ENCODE peak calls at places on chromosomes 4 and X, in four cellular contexts. M is HepG2, Z is IMR-90, I is HCT116. D is an unnamed sample.

GRCh38 chr4:101337688-101338087 is 9.6 kb downstream of the PPP3CA start:
- DNase-seq in I (no peak), M (no peak), Z (peak; percentile 77), D (no peak)

GRCh38 chrX:150693782-150694574 is 782 bp downstream of the MTMR1 start:
- DNase-seq in M (peak; percentile 30), I (peak; percentile 8), Z (peak; percentile 79), D (peak; percentile 93)

GRCh38 chr4:108978066-108978465 is 215.2 kb upstream of the ETNPPL start:
- DNase-seq in Z (no peak), I (no peak), M (no peak), D (no peak)

GRCh38 chrX:103585421-103586313 is at the start of gene TCEAL4:
- DNase-seq in M (no peak), I (no peak), Z (no peak), D (peak; percentile 56)

GRCh38 chrX:138710866-138711331 is 618 bp downstream of the FGF13 start:
- DNase-seq in M (no peak), Z (no peak), I (no peak), D (no peak)

GRCh38 chr4:133385161-133385954 is 236.3 kb downstream of the PCDH10 start:
- DNase-seq in M (no peak), I (no peak), Z (no peak), D (no peak)

GRCh38 chr4:155207534-155208257 is 740 bp upstream of the NPY2R start:
- DNase-seq in M (no peak), Z (no peak), I (no peak), D (no peak)

GRCh38 chrX:19560611-19561010 is 45.3 kb upstream of the MAP3K15 start:
- DNase-seq in Z (peak; percentile 8), I (no peak), M (no peak), D (no peak)

GRCh38 chr4:148998719-148999118 is 556.5 kb upstream of the NR3C2 start:
- DNase-seq in I (peak; percentile 24), M (peak; percentile 4), Z (peak; percentile 17), D (peak; percentile 6)

GRCh38 chr4:40194602-40195161 is 2.1 kb upstream of the RHOH start:
- DNase-seq in Z (peak; percentile 45), I (no peak), M (peak; percentile 36), D (peak; percentile 77)

GRCh38 chrX:109943092-109943739 is 59.7 kb upstream of the TMEM164 start:
- DNase-seq in Z (no peak), M (no peak), I (no peak), D (no peak)

GRCh38 chr4:182189107-182189878 is 53.9 kb upstream of the TENM3 start:
- DNase-seq in M (no peak), Z (peak; percentile 94), I (no peak), D (no peak)

GRCh38 chr4:39706334-39706733 is 8.4 kb downstream of the UBE2K start:
- DNase-seq in Z (peak; percentile 89), I (peak; percentile 51), M (peak; percentile 58), D (no peak)

GRCh38 chrX:129617420-129617819 is 37.3 kb downstream of the APLN start:
- DNase-seq in Z (no peak), I (no peak), M (peak; percentile 3), D (no peak)

GRCh38 chr4:168634276-168634802 is 137.5 kb downstream of the PALLD start:
- DNase-seq in Z (peak; percentile 92), M (no peak), I (no peak), D (no peak)

GRCh38 chr4:7301846-7302630 is 109.7 kb downstream of the SORCS2 start:
- DNase-seq in M (no peak), Z (no peak), I (no peak), D (no peak)

GRCh38 chr4:188175288-188175687 is 36.0 kb downstream of the TRIML1 start:
- DNase-seq in M (no peak), Z (peak; percentile 28), I (no peak), D (no peak)

GRCh38 chr4:40910706-40911105 is 161.0 kb downstream of the NSUN7 start:
- DNase-seq in I (no peak), Z (peak; percentile 49), M (no peak), D (no peak)

GRCh38 chr4:158065603-158066002 is 107.2 kb downstream of the GASK1B start:
- DNase-seq in Z (no peak), I (no peak), M (no peak), D (no peak)

GRCh38 chrX:427812-428725 is 41.4 kb upstream of the PPP2R3B start:
- DNase-seq in Z (no peak), M (peak; percentile 19), I (no peak), D (no peak)

GRCh38 chr4:145937990-145938611 is 522 bp downstream of the ZNF827 start:
- DNase-seq in I (no peak), Z (peak; percentile 27), M (no peak), D (peak; percentile 31)

GRCh38 chr4:147736458-147736857 is 4.6 kb downstream of the ARHGAP10 start:
- DNase-seq in M (no peak), I (no peak), Z (peak; percentile 79), D (no peak)

GRCh38 chr4:185142563-185142910 is 529 bp upstream of the SLC25A4 start:
- DNase-seq in Z (no peak), M (peak; percentile 37), I (no peak), D (no peak)

GRCh38 chr4:185144601-185145240 is 1.7 kb downstream of the SLC25A4 start:
- DNase-seq in I (no peak), Z (no peak), M (peak; percentile 22), D (no peak)

GRCh38 chr4:185143596-185143969 is 517 bp downstream of the SLC25A4 start:
- DNase-seq in Z (peak; percentile 17), M (peak; percentile 22), I (no peak), D (no peak)

GRCh38 chr4:185141777-185142176 is 1.3 kb upstream of the SLC25A4 start:
- DNase-seq in Z (no peak), M (no peak), I (no peak), D (no peak)

DNA sequence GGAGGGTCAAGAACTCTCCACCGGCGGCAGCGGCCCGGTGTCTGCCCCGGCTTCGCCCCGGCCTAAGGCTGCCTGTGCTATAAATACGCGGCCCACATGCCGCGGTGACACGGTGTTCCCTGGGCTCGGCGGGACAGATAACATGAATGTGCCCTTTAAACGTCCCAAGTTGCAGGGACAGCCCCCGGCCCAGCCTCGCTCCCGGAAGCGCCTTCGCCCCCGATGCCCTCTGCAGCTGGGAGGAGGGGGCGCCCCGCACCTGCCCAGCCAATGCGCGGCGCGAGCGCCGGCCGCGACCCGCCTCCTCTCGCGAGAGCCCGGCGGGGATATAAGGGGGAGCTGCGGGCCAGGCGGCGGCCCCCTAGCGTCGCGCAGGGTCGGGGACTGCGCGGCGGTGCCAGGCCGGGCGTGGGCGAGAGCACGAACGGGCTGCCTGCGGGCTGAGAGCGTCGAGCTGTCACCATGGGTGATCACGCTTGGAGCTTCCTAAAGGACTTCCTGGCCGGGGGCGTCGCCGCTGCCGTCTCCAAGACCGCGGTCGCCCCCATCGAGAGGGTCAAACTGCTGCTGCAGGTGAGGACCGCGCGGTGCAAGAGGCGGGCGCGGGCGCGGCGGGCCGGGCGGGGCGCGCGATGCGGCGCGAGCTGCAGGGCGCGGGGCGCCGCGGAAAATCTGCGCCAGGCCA is at the start of gene SLC25A4:
- DNase-seq in M (peak; percentile 77), Z (peak; percentile 62), I (peak; percentile 28), D (no peak)
- TF ChIP-seq CTCF in M (peak; percentile 57), Z (peak; percentile 53), I (no peak), D (no peak)

DNA sequence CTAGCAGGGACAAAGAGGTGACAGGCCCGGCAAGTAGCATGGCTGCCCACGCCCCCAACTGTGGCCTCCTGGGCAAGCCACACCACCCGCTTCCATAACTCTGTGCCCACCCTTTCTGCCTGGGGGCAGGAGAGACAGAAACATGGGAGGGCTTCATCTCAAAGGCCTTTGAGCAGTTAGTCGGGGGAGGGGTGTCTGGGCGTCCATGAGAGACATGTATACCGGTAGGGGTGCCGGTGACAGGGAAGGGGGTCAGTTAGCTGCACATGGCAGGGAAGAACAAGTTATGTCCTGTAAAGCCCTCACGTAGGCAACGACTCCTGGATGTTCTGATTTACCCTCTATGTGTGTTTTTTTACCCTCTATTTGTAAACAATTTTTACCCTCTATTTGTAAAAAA is 9.3 kb downstream of the PDZD4 start:
- DNase-seq in M (no peak), I (no peak), Z (no peak), D (no peak)
- H2AFZ ChIP-seq in M (no peak overlapping the region), I (no peak overlapping the region), Z (no peak overlapping the region), D (no peak overlapping the region)

DNA sequence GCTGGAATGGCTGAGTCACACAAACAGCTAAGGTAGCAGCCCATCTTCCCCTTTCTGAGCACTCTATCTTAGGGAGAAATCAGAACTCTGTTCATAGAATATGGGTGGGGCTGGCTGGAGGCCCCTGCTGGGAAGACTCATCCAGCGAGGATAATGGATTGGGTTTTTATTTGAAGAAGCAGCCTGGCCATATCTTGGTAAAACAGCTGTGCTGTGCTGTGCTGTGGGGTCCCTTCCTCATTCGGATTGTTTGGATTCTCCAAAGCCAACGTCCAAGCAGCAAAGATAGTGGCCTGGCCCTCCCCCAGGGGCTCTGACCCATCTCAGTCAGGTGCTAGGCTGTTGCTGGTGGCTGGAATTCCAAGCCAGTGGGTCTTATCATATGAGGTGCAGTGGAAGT is 63.8 kb downstream of the ZNF718 start:
- DNase-seq in Z (no peak), I (no peak), M (no peak), D (no peak)
- H3K9me3 ChIP-seq in Z (peaks cover 30% of the 10 kb centered on the region), I (peaks cover 7% of the 10 kb centered on the region), M (peaks cover 85% of the 10 kb centered on the region), D (peaks cover 21% of the 10 kb centered on the region)

GRCh38 chr4:5928241-5928640 is 35.4 kb upstream of the CRMP1 start:
- DNase-seq in I (no peak), M (no peak), Z (no peak), D (no peak)

GRCh38 chr4:5927747-5928146 is 34.9 kb upstream of the CRMP1 start:
- DNase-seq in Z (no peak), M (no peak), I (no peak), D (no peak)

GRCh38 chr4:5927116-5927515 is 34.2 kb upstream of the CRMP1 start:
- DNase-seq in M (no peak), I (no peak), Z (no peak), D (no peak)

GRCh38 chr4:5925419-5926187 is 32.7 kb upstream of the CRMP1 start:
- DNase-seq in M (no peak), I (no peak), Z (no peak), D (no peak)

GRCh38 chr4:5926601-5927000 is 33.7 kb upstream of the CRMP1 start:
- DNase-seq in Z (no peak), M (no peak), I (no peak), D (no peak)
- TF ChIP-seq CTCF in Z (no peak), M (no peak), I (no peak), D (no peak)

GRCh38 chr4:107216379-107216778 is 180.3 kb upstream of the DKK2 start:
- DNase-seq in I (no peak), Z (no peak), M (no peak), D (no peak)
- H2AFZ ChIP-seq in I (no peak overlapping the region), Z (no peak overlapping the region), M (no peak overlapping the region), D (no peak overlapping the region)

GRCh38 chr4:8746523-8747466 is 124.8 kb downstream of the HMX1 start:
- DNase-seq in Z (no peak), I (no peak), M (no peak), D (no peak)

GRCh38 chr4:8745036-8745827 is 126.4 kb downstream of the HMX1 start:
- DNase-seq in M (no peak), Z (no peak), I (no peak), D (no peak)

GRCh38 chr4:8742546-8742945 is 129.1 kb downstream of the HMX1 start:
- DNase-seq in M (no peak), Z (no peak), I (no peak), D (no peak)

GRCh38 chr4:8745828-8746225 is 125.8 kb downstream of the HMX1 start:
- DNase-seq in I (no peak), M (no peak), Z (no peak), D (no peak)

GRCh38 chr4:8744083-8744805 is 127.4 kb downstream of the HMX1 start:
- DNase-seq in Z (no peak), I (no peak), M (no peak), D (no peak)
- H3K9me3 ChIP-seq in Z (peaks cover 7% of the 10 kb centered on the region), I (no peaks in the 10 kb centered on the region), M (no peaks in the 10 kb centered on the region), D (no peaks in the 10 kb centered on the region)

GRCh38 chr4:173522160-173522873 is 7.7 kb downstream of the HAND2 start:
- DNase-seq in M (no peak), Z (peak; percentile 85), I (no peak), D (no peak)
- TF ChIP-seq CTCF in M (no peak), Z (no peak), I (no peak), D (no peak)